ENCODE peak calls at places on chromosomes 13 and 19, in four cellular contexts. K is cardiac fibroblast, O is stomach, Q is heart right ventricle. I is an unnamed sample.
A peak's percentile ranks its signal among the peaks of the same experiment; 100 is the strongest.

GRCh38 chr19:10096615-10096963 is 5.9 kb downstream of the ANGPTL6 start:
- DNase-seq in K (no peak), O (no peak), Q (no peak), I (no peak)

GRCh38 chr19:40286674-40287421 is 1.7 kb upstream of the AKT2 start:
- DNase-seq in K (no peak), O (no peak), Q (no peak), I (no peak)

GRCh38 chr19:38182536-38183210 is 41.3 kb downstream of the DPF1 start:
- DNase-seq in K (no peak), O (no peak), Q (no peak), I (no peak)

GRCh38 chr13:102968572-102969228 is 97.5 kb downstream of the SLC10A2 start:
- DNase-seq in K (no peak), O (no peak), Q (no peak), I (no peak)

GRCh38 chr13:109781384-109782065 is 4.9 kb downstream of the IRS2 start:
- DNase-seq in K (peak; percentile 37), O (peak; percentile 47), Q (no peak), I (no peak)

GRCh38 chr19:8585894-8586750 is 8.9 kb upstream of the MYO1F start:
- DNase-seq in K (peak; percentile 34), O (peak; percentile 61), Q (peak; percentile 63), I (peak; percentile 88)

GRCh38 chr13:20550799-20551198 is 16.2 kb upstream of the IFT88 start:
- DNase-seq in K (peak; percentile 16), O (no peak), Q (no peak), I (no peak)

GRCh38 chr13:97194473-97194872 is 27.7 kb upstream of the MBNL2 start:
- DNase-seq in K (peak; percentile 68), O (no peak), Q (no peak), I (no peak)

GRCh38 chr19:5107432-5108122 is 138.7 kb downstream of the KDM4B start:
- DNase-seq in K (peak; percentile 34), O (no peak), Q (peak; percentile 53), I (no peak)

GRCh38 chr19:18456974-18457373 is 19.0 kb upstream of the ISYNA1 start:
- DNase-seq in K (peak; percentile 56), O (no peak), Q (peak; percentile 68), I (no peak)

GRCh38 chr13:25217023-25217909 is 45.2 kb upstream of the AMER2 start:
- DNase-seq in K (peak; percentile 8), O (no peak), Q (no peak), I (no peak)

GRCh38 chr19:4606921-4607678 is 32.2 kb upstream of the TNFAIP8L1 start:
- DNase-seq in K (peak; percentile 70), O (no peak), Q (peak; percentile 76), I (no peak)

GRCh38 chr19:38852231-38853044 is 2.7 kb upstream of the HNRNPL start:
- DNase-seq in K (peak; percentile 57), O (peak; percentile 56), Q (no peak), I (no peak)

GRCh38 chr19:41960973-41961372 is 1.9 kb upstream of the RABAC1 start:
- DNase-seq in K (no peak), O (no peak), Q (no peak), I (no peak)

GRCh38 chr19:5978606-5979552 is 939 bp upstream of the RANBP3 start:
- DNase-seq in K (no peak), O (no peak), Q (no peak), I (no peak)

GRCh38 chr13:89066868-89067466 is 1395.8 kb downstream of the SLITRK5 start:
- DNase-seq in K (peak; percentile 43), O (no peak), Q (no peak), I (no peak)

GRCh38 chr13:78764665-78765064 is 105.7 kb upstream of the OBI1 start:
- DNase-seq in K (no peak), O (no peak), Q (no peak), I (no peak)

GRCh38 chr13:78758549-78758948 is 99.6 kb upstream of the OBI1 start:
- DNase-seq in K (no peak), O (no peak), Q (no peak), I (no peak)

GRCh38 chr13:78762825-78763224 is 103.9 kb upstream of the OBI1 start:
- DNase-seq in K (no peak), O (no peak), Q (no peak), I (no peak)

GRCh38 chr13:78759704-78760103 is 100.7 kb upstream of the OBI1 start:
- DNase-seq in K (no peak), O (no peak), Q (no peak), I (no peak)
- TF ChIP-seq CTCF in K (no peak), O (no peak), Q (no peak), I (no peak)

DNA sequence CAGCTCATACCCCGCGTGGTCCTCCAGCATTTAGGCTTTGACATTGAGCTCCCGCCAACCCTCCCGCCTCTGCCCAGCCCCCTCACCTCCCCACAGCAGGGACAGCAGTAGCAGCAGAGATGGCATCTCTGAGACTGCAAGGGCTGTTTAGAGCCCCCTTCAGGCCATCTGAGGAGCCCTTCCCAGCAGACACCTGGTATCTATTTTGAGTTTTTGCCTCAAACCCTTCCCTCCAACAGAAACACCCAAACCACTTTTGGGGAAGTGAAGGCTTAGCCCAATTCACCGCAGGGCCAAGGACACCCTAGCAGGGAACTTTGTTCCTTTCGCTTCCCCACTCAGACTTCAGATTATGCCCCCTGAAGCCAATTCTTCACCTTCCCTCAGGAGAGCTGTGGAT is 6.3 kb upstream of the ZNF175 start:
- DNase-seq in K (no peak), O (no peak), Q (no peak), I (no peak)
- TF ChIP-seq CTCF in K (no peak), O (no peak), Q (no peak), I (no peak)

GRCh38 chr19:57870225-57870624 is 18.6 kb downstream of the ZNF814 start:
- DNase-seq in K (no peak), O (no peak), Q (no peak), I (no peak)
- TF ChIP-seq CTCF in K (no peak), O (no peak), Q (no peak), I (no peak)

GRCh38 chr19:11291415-11291814 is 4.5 kb upstream of the TSPAN16 start:
- DNase-seq in K (no peak), O (no peak), Q (no peak), I (no peak)

GRCh38 chr19:11288349-11288748 is 7.6 kb upstream of the TSPAN16 start:
- DNase-seq in K (peak; percentile 57), O (no peak), Q (no peak), I (no peak)

GRCh38 chr19:11284535-11284934 is 11.4 kb upstream of the TSPAN16 start:
- DNase-seq in K (no peak), O (no peak), Q (no peak), I (no peak)

GRCh38 chr19:11281336-11282049 is 14.5 kb upstream of the TSPAN16 start:
- DNase-seq in K (peak; percentile 39), O (no peak), Q (no peak), I (no peak)

GRCh38 chr19:11286312-11286974 is 9.5 kb upstream of the TSPAN16 start:
- DNase-seq in K (peak; percentile 88), O (no peak), Q (no peak), I (no peak)
- TF ChIP-seq CTCF in K (peak; percentile 39), O (no peak), Q (peak; percentile 54), I (peak; percentile 53)

GRCh38 chr19:11364296-11364904 is 9.2 kb downstream of the PLPPR2 start:
- DNase-seq in K (no peak), O (no peak), Q (no peak), I (no peak)

GRCh38 chr19:11363881-11364280 is 8.6 kb downstream of the PLPPR2 start:
- DNase-seq in K (no peak), O (no peak), Q (no peak), I (no peak)

GRCh38 chr19:11365557-11366117 is 8.8 kb upstream of the SWSAP1 start:
- DNase-seq in K (no peak), O (no peak), Q (no peak), I (no peak)

GRCh38 chr19:11361771-11362731 is 6.8 kb downstream of the PLPPR2 start:
- DNase-seq in K (no peak), O (no peak), Q (no peak), I (no peak)

DNA sequence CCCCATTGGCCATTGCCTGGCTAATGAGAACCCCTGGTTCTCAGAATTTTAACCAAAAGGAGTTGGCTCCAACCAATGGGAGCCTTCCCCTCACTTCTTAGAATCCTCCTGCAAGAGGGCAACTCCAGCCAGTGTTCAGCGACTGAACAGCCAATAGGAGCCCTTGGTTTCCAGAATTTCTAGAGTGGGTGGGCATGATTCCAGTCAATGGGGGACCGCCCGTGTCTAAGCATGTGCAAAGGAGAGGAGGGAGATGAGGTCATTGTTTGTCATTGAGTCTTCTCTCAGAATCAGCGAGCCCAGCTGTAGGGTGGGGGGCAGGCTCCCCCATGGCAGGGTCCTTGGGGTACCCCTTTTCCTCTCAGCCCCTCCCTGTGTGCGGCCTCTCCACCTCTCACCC is 9.5 kb upstream of the SWSAP1 start:
- DNase-seq in K (no peak), O (no peak), Q (no peak), I (no peak)
- TF ChIP-seq CTCF in K (no peak), O (no peak), Q (no peak), I (no peak)

GRCh38 chr13:31908696-31909386 is 122.7 kb upstream of the FRY start:
- DNase-seq in K (no peak), O (no peak), Q (no peak), I (no peak)
- TF ChIP-seq CTCF in K (no peak), O (no peak), Q (no peak), I (no peak)

DNA sequence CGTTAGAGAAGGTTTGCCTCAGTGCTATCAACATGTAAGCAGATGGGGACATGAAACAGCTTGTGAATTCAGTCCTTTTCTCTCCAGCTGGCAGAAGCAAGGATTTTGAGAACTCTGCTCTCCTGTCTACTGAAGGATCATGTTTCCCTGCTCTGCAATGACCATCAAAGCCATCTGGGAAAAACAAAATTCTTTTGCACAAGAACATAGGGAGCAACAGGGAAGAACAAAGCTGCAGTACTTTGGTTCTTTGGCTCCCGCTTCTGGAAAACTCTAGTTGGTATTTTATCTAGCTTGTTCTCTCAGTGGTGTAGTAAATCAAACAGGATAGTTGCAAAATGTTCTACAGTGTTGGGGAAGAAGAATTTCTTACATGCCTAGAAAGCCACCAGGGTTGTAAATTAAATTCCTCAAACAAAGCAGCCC is 270.4 kb downstream of the ENOX1 start:
- DNase-seq in K (peak; percentile 91), O (no peak), Q (no peak), I (no peak)
- TF ChIP-seq CTCF in K (no peak), O (no peak), Q (no peak), I (no peak)